ENCODE peak calls at places on chromosomes 7 and 10, in five cellular contexts. Y is CD8-positive, alpha-beta T cell; T is WTC11; F is neural crest cell; L is AG09319. Z is an unnamed sample.

GRCh38 chr10:17802966-17803365 is 6.2 kb upstream of the MRC1 start:
- DNase-seq in Y (no peak), T (no peak), F (no peak), L (no peak), Z (no peak)

GRCh38 chr7:100626530-100627237 is 14.3 kb downstream of the MOSPD3 start:
- DNase-seq in Y (peak), T (peak), F (peak), L (peak), Z (peak)

GRCh38 chr7:68700414-68700813 is 897.9 kb upstream of the AUTS2 start:
- DNase-seq in Y (no peak), T (no peak), F (no peak), L (no peak), Z (no peak)

GRCh38 chr7:74047804-74048380 is 19.9 kb downstream of the ELN start:
- DNase-seq in Y (no peak), T (no peak), F (no peak), L (no peak), Z (no peak)

GRCh38 chr10:46546591-46547330 is 9.7 kb downstream of the GPRIN2 start:
- DNase-seq in Y (peak), T (peak), F (no peak), L (no peak), Z (peak)

GRCh38 chr7:73717991-73718405 is 1.5 kb downstream of the STX1A start:
- DNase-seq in Y (peak), T (no peak), F (no peak), L (no peak), Z (no peak)

GRCh38 chr10:115593060-115593459 is 499.9 kb downstream of the ATRNL1 start:
- DNase-seq in Y (no peak), T (no peak), F (no peak), L (no peak), Z (no peak)

GRCh38 chr7:2488272-2488645 is 12.1 kb upstream of the GRIFIN start:
- DNase-seq in Y (no peak), T (no peak), F (no peak), L (no peak), Z (peak)

GRCh38 chr7:84982199-84982598 is 204.7 kb downstream of the SEMA3D start:
- DNase-seq in Y (no peak), T (no peak), F (no peak), L (no peak), Z (no peak)

GRCh38 chr7:84981038-84981601 is 205.7 kb downstream of the SEMA3D start:
- DNase-seq in Y (no peak), T (no peak), F (no peak), L (no peak), Z (no peak)

DNA sequence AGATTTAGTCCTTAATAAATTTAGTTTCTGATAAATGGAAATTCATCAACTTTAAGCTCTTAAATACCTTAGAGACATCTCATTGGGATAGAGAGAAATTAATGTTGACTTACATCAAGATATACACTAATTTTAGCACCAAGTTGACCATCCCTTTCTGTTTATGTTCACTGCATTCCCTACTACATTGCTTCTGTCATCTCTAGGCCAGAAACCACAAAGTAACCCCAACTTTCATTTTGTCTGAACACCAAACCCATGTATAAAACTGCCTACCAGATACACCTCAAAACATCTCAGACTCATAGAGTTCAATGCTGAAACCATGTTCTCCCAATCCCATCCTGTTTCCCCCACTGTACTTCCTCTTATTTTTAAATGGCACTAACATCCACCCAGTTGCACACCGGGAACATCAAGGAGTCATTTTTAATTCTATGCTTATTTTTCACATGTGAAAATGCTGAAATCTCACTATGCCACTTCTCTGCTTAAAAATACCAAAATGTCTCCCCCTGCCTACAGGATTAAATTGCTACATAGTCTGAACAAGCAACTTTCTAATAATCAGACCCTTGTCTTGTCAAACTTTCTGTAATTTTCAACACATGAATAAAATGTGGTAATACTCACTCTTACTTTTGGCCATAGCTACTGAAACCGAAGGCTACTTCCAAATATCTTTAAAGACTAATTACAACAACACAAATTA is 201.6 kb downstream of the SEMA3D start:
- DNase-seq in Y (no peak), T (no peak), F (no peak), L (no peak), Z (no peak)
- TF ChIP-seq CTCF in Y (no peak), T (no peak), F (no peak), L (no peak), Z (no peak)

GRCh38 chr7:28358423-28358868 is 53.9 kb upstream of the CREB5 start:
- DNase-seq in Y (no peak), T (no peak), F (no peak), L (peak), Z (no peak)

GRCh38 chr7:28360739-28361138 is 51.6 kb upstream of the CREB5 start:
- DNase-seq in Y (no peak), T (no peak), F (no peak), L (no peak), Z (no peak)

GRCh38 chr7:28364082-28364481 is 48.2 kb upstream of the CREB5 start:
- DNase-seq in Y (no peak), T (no peak), F (no peak), L (no peak), Z (no peak)

DNA sequence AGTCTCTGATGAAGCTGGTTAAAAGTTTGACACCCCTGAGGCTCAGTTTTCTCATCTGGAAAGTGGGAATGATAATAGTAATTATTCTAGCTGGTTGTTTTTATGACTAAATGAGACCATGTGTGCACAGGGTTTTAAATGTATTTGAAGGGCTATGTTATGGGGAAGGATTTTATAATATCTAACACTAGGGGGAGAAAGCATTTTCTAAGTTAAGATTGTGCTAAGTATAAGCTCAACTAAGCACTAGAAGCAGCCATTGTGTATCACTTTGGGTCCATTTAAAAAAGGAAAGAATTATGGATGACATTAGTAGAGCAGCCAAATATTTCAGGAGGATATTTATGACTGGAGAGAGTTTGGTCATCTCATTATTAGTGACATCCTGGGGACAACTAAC is 49.5 kb upstream of the CREB5 start:
- DNase-seq in Y (no peak), T (no peak), F (no peak), L (no peak), Z (no peak)
- TF ChIP-seq CTCF in Y (no peak), T (no peak), F (peak), L (no peak), Z (peak)

DNA sequence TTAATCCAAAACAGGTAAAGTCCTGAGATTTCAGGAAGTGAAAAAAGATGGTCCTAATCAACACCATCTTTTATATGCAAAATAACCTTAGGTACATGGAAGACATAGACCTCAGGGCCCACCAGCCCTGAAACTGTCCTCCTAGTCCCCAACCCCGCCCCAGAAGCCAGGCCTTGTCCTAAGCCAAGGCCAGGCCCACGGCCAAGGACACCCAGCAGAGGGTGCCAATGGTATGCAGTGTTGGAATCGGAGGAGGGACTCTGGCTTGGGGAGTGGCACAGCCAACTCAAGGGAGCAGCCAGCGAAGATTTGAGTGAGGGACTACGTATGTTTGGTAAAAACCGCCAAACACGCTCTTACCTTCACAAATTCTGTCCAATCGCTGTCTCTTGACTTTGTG is 96.7 kb downstream of the ZRANB1 start:
- DNase-seq in Y (no peak), T (peak), F (no peak), L (no peak), Z (no peak)
- TF ChIP-seq CTCF in Y (no peak), T (no peak), F (no peak), L (no peak), Z (no peak)

DNA sequence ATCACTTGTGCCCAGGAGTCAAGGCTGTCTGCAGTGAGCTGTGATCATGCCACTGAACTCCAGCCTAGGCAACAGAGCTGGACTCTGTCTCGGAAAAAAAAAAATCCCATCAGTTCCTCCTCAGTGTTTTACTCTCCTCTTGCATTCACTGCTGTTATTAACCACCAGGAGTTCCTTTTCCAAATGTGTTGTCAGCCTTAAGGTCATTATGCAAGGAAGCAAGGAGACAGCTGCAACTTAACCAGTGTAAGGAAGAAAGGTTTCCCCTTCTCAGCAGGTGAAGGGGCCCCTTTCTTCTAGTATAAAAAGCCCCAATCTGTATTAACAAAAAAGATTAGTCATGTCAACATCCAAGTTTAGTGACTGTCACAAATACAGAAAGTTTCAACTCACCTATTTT is 86.6 kb upstream of the LEP start:
- DNase-seq in Y (no peak), T (no peak), F (no peak), L (no peak), Z (no peak)
- TF ChIP-seq CTCF in Y (no peak), T (no peak), F (peak), L (no peak), Z (no peak)

GRCh38 chr7:92653136-92653535 is 62.9 kb upstream of the FAM133B start:
- DNase-seq in Y (no peak), T (no peak), F (no peak), L (no peak), Z (no peak)

GRCh38 chr7:92650391-92650790 is 60.2 kb upstream of the FAM133B start:
- DNase-seq in Y (no peak), T (no peak), F (no peak), L (no peak), Z (no peak)

GRCh38 chr7:92648082-92648481 is 57.9 kb upstream of the FAM133B start:
- DNase-seq in Y (no peak), T (no peak), F (no peak), L (no peak), Z (no peak)

GRCh38 chr7:92655346-92655884 is 65.2 kb upstream of the FAM133B start:
- DNase-seq in Y (no peak), T (no peak), F (no peak), L (no peak), Z (no peak)

DNA sequence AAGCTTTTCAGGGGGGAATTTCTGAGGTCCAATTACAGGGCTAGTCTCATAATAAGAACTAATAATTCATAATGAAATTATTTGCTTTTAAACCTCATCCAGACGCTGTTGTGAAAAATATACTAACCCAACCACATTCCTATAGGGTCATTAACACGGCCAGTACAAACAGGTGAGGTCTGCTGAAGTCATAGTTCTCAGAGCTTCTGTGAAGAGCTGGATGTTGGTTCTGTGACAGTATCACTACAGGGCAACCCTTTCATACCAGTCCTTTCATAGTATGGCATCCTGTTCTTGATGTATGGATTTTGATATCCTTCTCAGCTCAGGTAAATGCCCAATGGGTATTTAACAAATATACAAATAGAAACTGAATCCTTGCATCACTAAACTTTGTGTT is 62.3 kb upstream of the FAM133B start:
- DNase-seq in Y (no peak), T (no peak), F (no peak), L (no peak), Z (no peak)
- TF ChIP-seq CTCF in Y (no peak), T (no peak), F (no peak), L (no peak), Z (no peak)

Z was measured in glutamatergic neuron.